ENCODE peak calls at places on chromosomes 4 and X, in ten cellular contexts. N is KBM-7; D is dorsolateral prefrontal cortex; R is RWPE1; K is NCI-H82; U is kidney glomerular epithelial cell; M is GM20000; A is cerebellar cortex; F is activated naive CD4-positive, alpha-beta T cell; Y is retinal pigment epithelial cell. L is an unnamed sample.

GRCh38 chrX:123899701-123900100 is 39.8 kb downstream of the XIAP start:
- DNase-seq in N (no peak), D (no peak), R (no peak), K (no peak), U (no peak), M (no peak), A (no peak), F (no peak), Y (no peak), L (no peak)

GRCh38 chr4:129136433-129136832 is 40.5 kb downstream of the C4orf33 start:
- DNase-seq in N (no peak), D (no peak), R (no peak), K (no peak), U (no peak), M (no peak), A (no peak), F (no peak), Y (no peak), L (no peak)

GRCh38 chrX:31658360-31658759 is 586.5 kb upstream of the FTHL17 start:
- DNase-seq in N (peak), D (no peak), R (peak), K (peak), U (peak), M (peak), A (peak), F (no peak), Y (no peak), L (no peak)

GRCh38 chrX:39133971-39134370 is 332.7 kb downstream of the MID1IP1 start:
- DNase-seq in N (peak), D (no peak), R (no peak), K (peak), U (no peak), M (no peak), A (no peak), F (no peak), Y (no peak), L (no peak)

GRCh38 chr4:8214091-8214490 is 15.0 kb downstream of the SH3TC1 start:
- DNase-seq in N (no peak), D (no peak), R (no peak), K (no peak), U (no peak), M (no peak), A (no peak), F (no peak), Y (no peak), L (no peak)

GRCh38 chr4:2084316-2084715 is 25.2 kb downstream of the NAT8L start:
- DNase-seq in N (no peak), D (no peak), R (no peak), K (no peak), U (no peak), M (no peak), A (no peak), F (no peak), Y (no peak), L (no peak)

GRCh38 chr4:35500812-35501211 is 743.5 kb downstream of the ARAP2 start:
- DNase-seq in N (peak), D (no peak), R (no peak), K (no peak), U (no peak), M (no peak), A (no peak), F (no peak), Y (no peak), L (no peak)

GRCh38 chr4:151887151-151887815 is 126.5 kb upstream of the GATB start:
- DNase-seq in N (peak), D (no peak), R (no peak), K (no peak), U (peak), M (peak), A (no peak), F (no peak), Y (no peak), L (no peak)

GRCh38 chrX:131399692-131400428 is 110.8 kb upstream of the IGSF1 start:
- DNase-seq in N (no peak), D (no peak), R (no peak), K (no peak), U (no peak), M (no peak), A (no peak), F (no peak), Y (no peak), L (no peak)

GRCh38 chr4:147340111-147340510 is 140.8 kb upstream of the EDNRA start:
- DNase-seq in N (no peak), D (no peak), R (peak), K (no peak), U (peak), M (no peak), A (no peak), F (no peak), Y (no peak), L (no peak)

GRCh38 chrX:137519459-137519858 is 46.5 kb upstream of the ZIC3 start:
- DNase-seq in N (no peak), D (no peak), R (no peak), K (no peak), U (no peak), M (no peak), A (no peak), F (no peak), Y (no peak), L (no peak)

GRCh38 chrX:49919617-49920016 is 2.8 kb upstream of the CLCN5 start:
- DNase-seq in N (peak), D (peak), R (no peak), K (peak), U (no peak), M (peak), A (peak), F (peak), Y (no peak), L (no peak)

GRCh38 chr4:7761312-7761711 is 178.3 kb downstream of the AFAP1 start:
- DNase-seq in N (no peak), D (no peak), R (no peak), K (no peak), U (no peak), M (no peak), A (no peak), F (no peak), Y (no peak), L (no peak)

GRCh38 chr4:98352940-98353339 is 91.8 kb downstream of the RAP1GDS1 start:
- DNase-seq in N (no peak), D (no peak), R (no peak), K (no peak), U (no peak), M (no peak), A (no peak), F (no peak), Y (no peak), L (no peak)

GRCh38 chr4:139797287-139797686 is 131.7 kb downstream of the MGST2 start:
- DNase-seq in N (no peak), D (no peak), R (no peak), K (no peak), U (no peak), M (no peak), A (no peak), F (no peak), Y (no peak), L (no peak)

GRCh38 chrX:72498782-72499181 is 73.9 kb downstream of the HDAC8 start:
- DNase-seq in N (peak), D (no peak), R (no peak), K (peak), U (no peak), M (no peak), A (no peak), F (no peak), Y (no peak), L (no peak)

GRCh38 chr4:171203425-171203824 is 609.8 kb upstream of the GALNTL6 start:
- DNase-seq in N (no peak), D (no peak), R (peak), K (no peak), U (no peak), M (no peak), A (no peak), F (no peak), Y (no peak), L (no peak)

GRCh38 chr4:78621395-78621794 is 69.8 kb downstream of the ANXA3 start:
- DNase-seq in N (no peak), D (no peak), R (no peak), K (no peak), U (no peak), M (no peak), A (no peak), F (no peak), Y (no peak), L (no peak)

GRCh38 chrX:151828434-151829080 is 84.1 kb upstream of the MAGEA4 start:
- DNase-seq in N (no peak), D (no peak), R (peak), K (no peak), U (no peak), M (no peak), A (no peak), F (no peak), Y (no peak), L (no peak)

GRCh38 chr4:175891863-175892262 is 79.8 kb upstream of the GPM6A start:
- DNase-seq in N (peak), D (no peak), R (no peak), K (peak), U (peak), M (peak), A (peak), F (no peak), Y (no peak), L (no peak)

GRCh38 chr4:1260418-1261106 is 11.6 kb upstream of the CTBP1 start:
- DNase-seq in N (no peak), D (no peak), R (no peak), K (no peak), U (no peak), M (no peak), A (no peak), F (no peak), Y (no peak), L (no peak)

GRCh38 chr4:25346913-25347312 is 30.1 kb upstream of the ANAPC4 start:
- DNase-seq in N (peak), D (no peak), R (no peak), K (no peak), U (no peak), M (peak), A (no peak), F (no peak), Y (no peak), L (no peak)

GRCh38 chr4:172786039-172786792 is 382.4 kb upstream of the GALNT7 start:
- DNase-seq in N (no peak), D (no peak), R (no peak), K (no peak), U (no peak), M (no peak), A (no peak), F (no peak), Y (peak), L (no peak)

GRCh38 chr4:174855043-174855442 is 26.0 kb upstream of the GLRA3 start:
- DNase-seq in N (no peak), D (no peak), R (no peak), K (no peak), U (no peak), M (no peak), A (no peak), F (no peak), Y (no peak), L (no peak)

GRCh38 chrX:134388161-134389109 is 71.5 kb upstream of the HPRT1 start:
- DNase-seq in N (peak), D (no peak), R (no peak), K (no peak), U (peak), M (peak), A (no peak), F (no peak), Y (no peak), L (no peak)

GRCh38 chr4:7863911-7864681 is 75.6 kb downstream of the AFAP1 start:
- DNase-seq in N (peak), D (no peak), R (no peak), K (no peak), U (no peak), M (peak), A (no peak), F (no peak), Y (no peak), L (no peak)

GRCh38 chrX:72466493-72466892 is 106.2 kb downstream of the HDAC8 start:
- DNase-seq in N (no peak), D (no peak), R (no peak), K (no peak), U (no peak), M (no peak), A (no peak), F (no peak), Y (no peak), L (no peak)

GRCh38 chr4:7233006-7233580 is 40.8 kb downstream of the SORCS2 start:
- DNase-seq in N (no peak), D (no peak), R (no peak), K (no peak), U (no peak), M (no peak), A (no peak), F (no peak), Y (no peak), L (no peak)

GRCh38 chr4:152206185-152206584 is 329.7 kb downstream of the FBXW7 start:
- DNase-seq in N (no peak), D (no peak), R (no peak), K (no peak), U (no peak), M (no peak), A (no peak), F (no peak), Y (no peak), L (no peak)